ENCODE peak calls at places on chromosomes 2 and 18, in four cellular contexts. G is kidney, Q is heart right ventricle, M is A549. U is an unnamed sample.

GRCh38 chr2:45723857-45724256 is 72.4 kb downstream of the PRKCE start:
- DNase-seq in G (no peak), Q (no peak), M (no peak), U (no peak)

GRCh38 chr2:240997856-240998705 is at the start of gene SNED1:
- DNase-seq in G (peak; percentile 96), Q (peak; percentile 90), M (peak; percentile 58), U (peak; percentile 28)

GRCh38 chr2:215529271-215529670 is 93.4 kb upstream of the FN1 start:
- DNase-seq in Q (no peak), G (no peak), M (no peak), U (no peak)

GRCh38 chr2:47026738-47027531 is 111.3 kb upstream of the MCFD2 start:
- DNase-seq in G (no peak), M (no peak), Q (peak; percentile 44), U (no peak)

GRCh38 chr18:8029061-8029460 is 461.9 kb downstream of the PTPRM start:
- DNase-seq in G (no peak), Q (no peak), M (no peak), U (no peak)

GRCh38 chr2:213934560-213934959 is 476.3 kb upstream of the VWC2L start:
- DNase-seq in M (peak; percentile 6), Q (no peak), G (no peak), U (no peak)

GRCh38 chr2:197310271-197310939 is at the start of gene ANKRD44:
- DNase-seq in G (peak; percentile 98), M (peak; percentile 76), Q (peak; percentile 93), U (peak; percentile 89)

GRCh38 chr2:36800381-36800780 is 103.9 kb downstream of the VIT start:
- DNase-seq in G (no peak), M (no peak), Q (no peak), U (peak; percentile 43)

GRCh38 chr2:33377048-33377447 is 99.4 kb upstream of the RASGRP3 start:
- DNase-seq in G (no peak), M (no peak), Q (peak; percentile 18), U (no peak)

GRCh38 chr18:23838801-23839366 is 149.6 kb downstream of the LAMA3 start:
- DNase-seq in M (no peak), G (no peak), Q (no peak), U (no peak)

GRCh38 chr2:60158262-60158661 is 395.2 kb downstream of the BCL11A start:
- DNase-seq in G (no peak), Q (no peak), M (no peak), U (no peak)

GRCh38 chr2:28477087-28477486 is 18.8 kb upstream of the PLB1 start:
- DNase-seq in G (no peak), M (no peak), Q (no peak), U (no peak)

GRCh38 chr18:48308027-48308635 is 101.1 kb downstream of the ZBTB7C start:
- DNase-seq in G (no peak), M (no peak), Q (no peak), U (no peak)

GRCh38 chr18:23237524-23238151 is 102.4 kb downstream of the CABLES1 start:
- DNase-seq in Q (peak; percentile 54), G (peak; percentile 88), M (no peak), U (no peak)

GRCh38 chr2:231699006-231699405 is 9.3 kb upstream of the PTMA start:
- DNase-seq in M (no peak), Q (peak; percentile 54), G (no peak), U (no peak)

GRCh38 chr2:70367722-70368323 is 66.0 kb upstream of the FAM136A start:
- DNase-seq in Q (no peak), G (no peak), M (no peak), U (no peak)

GRCh38 chr2:230790981-230791380 is 73.8 kb upstream of the ITM2C start:
- DNase-seq in Q (no peak), M (no peak), G (no peak), U (no peak)

GRCh38 chr2:241898681-241899270 is 29.2 kb downstream of the RTP5 start:
- DNase-seq in Q (no peak), G (peak; percentile 78), M (no peak), U (peak; percentile 20)

GRCh38 chr2:23280401-23280800 is 104.6 kb upstream of the KLHL29 start:
- DNase-seq in M (no peak), G (no peak), Q (no peak), U (no peak)

GRCh38 chr2:190407246-190407661 is 901 bp upstream of the MFSD6 start:
- DNase-seq in Q (no peak), G (no peak), M (no peak), U (no peak)

GRCh38 chr2:241566468-241566867 is 7.9 kb downstream of the BOK start:
- DNase-seq in M (no peak), Q (no peak), G (peak; percentile 6), U (no peak)

GRCh38 chr2:145017149-145017548 is 497.2 kb upstream of the ZEB2 start:
- DNase-seq in G (no peak), Q (no peak), M (no peak), U (no peak)

GRCh38 chr2:189328451-189329249 is 112.6 kb upstream of the WDR75 start:
- DNase-seq in M (no peak), G (no peak), Q (no peak), U (no peak)

GRCh38 chr2:43210467-43211303 is 15.7 kb downstream of the ZFP36L2 start:
- DNase-seq in Q (no peak), M (no peak), G (peak; percentile 70), U (no peak)

GRCh38 chr2:16189019-16189850 is 248.9 kb downstream of the MYCN start:
- DNase-seq in Q (no peak), M (no peak), G (no peak), U (no peak)

GRCh38 chr18:8272254-8272653 is 337.0 kb upstream of the RAB12 start:
- DNase-seq in Q (no peak), M (no peak), G (no peak), U (no peak)

GRCh38 chr2:172606285-172606684 is 50.4 kb downstream of the PDK1 start:
- DNase-seq in G (no peak), M (no peak), Q (no peak), U (no peak)

GRCh38 chr2:235373171-235373570 is 120.7 kb upstream of the AGAP1 start:
- DNase-seq in G (no peak), Q (no peak), M (no peak), U (no peak)

GRCh38 chr2:210630904-210631560 is 74.6 kb downstream of the CPS1 start:
- DNase-seq in G (no peak), M (no peak), Q (no peak), U (no peak)

GRCh38 chr18:2572144-2572682 is 856 bp downstream of the NDC80 start:
- DNase-seq in G (no peak), Q (no peak), M (no peak), U (no peak)

GRCh38 chr2:63553049-63553448 is 35.2 kb downstream of the WDPCP start:
- DNase-seq in M (no peak), G (no peak), Q (no peak), U (no peak)

GRCh38 chr2:84840306-84840705 is 40.6 kb downstream of the TRABD2A start:
- DNase-seq in G (no peak), M (no peak), Q (no peak), U (no peak)

GRCh38 chr2:75142081-75142480 is 57.2 kb downstream of the TACR1 start:
- DNase-seq in Q (no peak), G (no peak), M (no peak), U (no peak)

GRCh38 chr18:49617846-49618245 is 56.0 kb downstream of the LIPG start:
- DNase-seq in G (no peak), Q (no peak), M (no peak), U (no peak)

GRCh38 chr2:67790622-67791021 is 272.2 kb downstream of the C1D start:
- DNase-seq in M (no peak), G (no peak), Q (no peak), U (no peak)

GRCh38 chr2:159065313-159065712 is 96.9 kb downstream of the TANC1 start:
- DNase-seq in G (no peak), Q (no peak), M (no peak), U (no peak)
- H3K27ac ChIP-seq in G (no peak overlapping the region), Q (no peak overlapping the region), M (peak overlapping the region; percentile 69), U (peak overlapping the region; percentile 68)

GRCh38 chr2:95289251-95289650 is 7.9 kb upstream of the KCNIP3 start:
- DNase-seq in M (no peak), G (no peak), Q (no peak), U (no peak)
- H3K4me3 ChIP-seq in M (no peak overlapping the region), G (no peak overlapping the region), Q (no peak overlapping the region), U (no peak overlapping the region)

DNA sequence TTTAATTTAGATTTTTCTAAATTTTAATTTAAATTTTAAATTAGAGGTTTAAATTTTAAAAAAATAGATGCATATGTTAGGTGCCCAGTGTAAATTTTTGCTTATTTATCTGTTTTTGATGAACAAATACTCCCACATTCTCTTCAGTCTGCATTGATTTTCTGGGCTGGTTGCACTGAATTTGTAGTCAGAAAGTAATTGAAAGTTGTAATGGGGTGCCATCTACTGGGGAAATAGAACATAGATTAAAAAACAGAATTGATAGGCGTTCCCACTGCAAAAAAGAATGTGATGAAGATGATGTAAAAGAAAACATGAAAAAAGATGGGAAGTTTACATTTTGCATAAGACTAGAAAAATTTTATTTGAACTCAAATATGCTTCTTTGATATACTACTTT is 51.7 kb upstream of the CCDC85A start:
- DNase-seq in G (no peak), Q (no peak), M (peak; percentile 49), U (no peak)
- TF ChIP-seq CTCF in G (peak; percentile 46), Q (peak; percentile 50), M (peak; percentile 84), U (peak; percentile 71)

GRCh38 chr2:239263231-239263936 is 137.4 kb downstream of the HDAC4 start:
- DNase-seq in Q (no peak), M (no peak), G (peak; percentile 73), U (peak; percentile 61)

GRCh38 chr2:239264838-239265651 is 135.8 kb downstream of the HDAC4 start:
- DNase-seq in G (peak; percentile 77), Q (no peak), M (peak; percentile 36), U (no peak)

GRCh38 chr2:239265681-239266435 is 135.0 kb downstream of the HDAC4 start:
- DNase-seq in Q (no peak), G (peak; percentile 71), M (no peak), U (peak; percentile 23)

GRCh38 chr2:239262484-239263230 is 138.2 kb downstream of the HDAC4 start:
- DNase-seq in M (no peak), G (no peak), Q (no peak), U (no peak)

DNA sequence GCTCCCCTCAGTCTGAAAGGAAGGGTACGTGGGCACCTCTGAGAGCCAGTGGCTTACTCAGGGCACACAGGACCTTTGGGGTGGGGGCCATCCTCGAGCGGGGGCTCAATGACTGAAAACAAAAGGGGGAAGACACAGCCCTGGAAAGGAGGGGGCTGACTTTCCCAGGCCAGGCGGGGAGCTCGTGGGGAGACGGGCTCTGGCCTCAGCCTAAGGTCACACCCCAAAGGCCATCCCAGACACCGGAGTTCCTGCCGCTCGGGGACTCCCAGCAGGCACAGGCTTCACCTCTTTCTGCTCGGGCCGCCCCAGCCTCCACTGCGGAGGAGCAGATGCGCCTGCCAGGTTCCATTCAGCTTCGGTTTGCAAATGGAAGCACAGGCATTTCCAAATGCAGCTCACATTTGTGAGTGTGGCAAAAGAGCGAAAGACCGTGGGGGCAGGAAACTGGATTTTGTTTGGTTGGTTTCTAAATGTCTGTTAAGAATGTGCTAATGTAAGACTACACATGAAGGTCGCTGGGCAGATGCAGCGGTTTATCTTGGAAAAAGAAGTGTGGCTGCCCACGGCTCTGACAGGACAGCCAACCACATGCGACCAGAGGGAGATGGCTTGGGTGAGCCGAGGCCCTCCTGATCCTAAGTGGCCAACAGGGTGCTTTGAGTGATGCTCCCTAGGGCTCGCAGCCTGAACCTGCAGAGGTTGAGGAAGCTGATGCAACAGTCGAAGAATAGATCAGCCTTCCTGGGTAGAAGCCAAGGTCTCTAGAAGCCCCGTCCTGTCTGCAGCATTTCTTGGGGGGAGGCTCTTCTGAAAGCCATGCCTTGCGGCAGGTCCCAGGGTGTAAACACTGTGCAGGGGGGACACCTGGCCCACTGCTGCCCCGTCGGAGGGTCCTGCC is 136.6 kb downstream of the HDAC4 start:
- DNase-seq in G (peak; percentile 73), Q (no peak), M (no peak), U (no peak)
- H3K27ac ChIP-seq in G (no peak overlapping the region), Q (peak overlapping the region; percentile 96), M (peak overlapping the region; percentile 90), U (peak overlapping the region; percentile 69)

GRCh38 chr18:36849288-36850011 is 20.5 kb downstream of the KIAA1328 start:
- DNase-seq in M (no peak), G (no peak), Q (no peak), U (no peak)
- H3K4me3 ChIP-seq in M (no peak overlapping the region), G (no peak overlapping the region), Q (no peak overlapping the region), U (no peak overlapping the region)